ENCODE peak calls at places on chromosomes 12 and 14, in five cellular contexts. J is effector memory CD8-positive, alpha-beta T cell; A is gastrocnemius medialis; N is IMR-90; K is H4. Y is an unnamed sample.

GRCh38 chr12:3672113-3672509 is 80.8 kb downstream of the CRACR2A start:
- DNase-seq in J (no peak), N (no peak), K (no peak), A (no peak), Y (no peak)

GRCh38 chr12:128418944-128419343 is 152.0 kb downstream of the TMEM132C start:
- DNase-seq in N (no peak), J (no peak), K (no peak), A (no peak), Y (no peak)

GRCh38 chr12:110137786-110138185 is 13.6 kb downstream of the IFT81 start:
- DNase-seq in J (no peak), A (no peak), N (no peak), K (no peak), Y (no peak)

GRCh38 chr12:113231275-113232231 is 10.3 kb downstream of the TPCN1 start:
- DNase-seq in N (peak; percentile 46), J (no peak), K (peak; percentile 78), A (peak; percentile 15), Y (peak; percentile 42)

GRCh38 chr12:90062799-90063198 is 354.2 kb upstream of the ATP2B1 start:
- DNase-seq in N (no peak), K (peak; percentile 13), A (no peak), J (no peak), Y (peak; percentile 50)

GRCh38 chr12:20370001-20370381 is 1.7 kb downstream of the PDE3A start:
- DNase-seq in J (no peak), N (no peak), K (peak; percentile 3), A (peak; percentile 18), Y (no peak)

GRCh38 chr12:31007636-31008175 is 66.0 kb upstream of the DDX11 start:
- DNase-seq in N (no peak), A (no peak), K (no peak), J (no peak), Y (no peak)

GRCh38 chr12:13094349-13094748 is 9.1 kb downstream of the GSG1 start:
- DNase-seq in J (no peak), A (no peak), N (peak; percentile 70), K (no peak), Y (no peak)

GRCh38 chr12:8549381-8549780 is 8.7 kb upstream of the CLEC4E start:
- DNase-seq in N (no peak), K (no peak), J (no peak), A (no peak), Y (no peak)

GRCh38 chr14:52951730-52952481 is 1.1 kb upstream of the FERMT2 start:
- DNase-seq in K (peak; percentile 62), N (peak; percentile 80), J (no peak), A (peak; percentile 26), Y (peak; percentile 19)

GRCh38 chr12:79423560-79423959 is 267.2 kb downstream of the PAWR start:
- DNase-seq in J (no peak), A (no peak), N (no peak), K (no peak), Y (no peak)

GRCh38 chr14:82385043-82385442 is 851.4 kb upstream of the SEL1L start:
- DNase-seq in N (no peak), A (no peak), J (no peak), K (peak; percentile 18), Y (no peak)

GRCh38 chr12:90515199-90516175 is 439.5 kb downstream of the CCER1 start:
- DNase-seq in A (no peak), K (no peak), J (no peak), N (peak; percentile 56), Y (no peak)

GRCh38 chr12:32272465-32272864 is 126.9 kb upstream of the FGD4 start:
- DNase-seq in A (no peak), N (no peak), K (no peak), J (no peak), Y (no peak)

GRCh38 chr12:94025730-94026129 is 122.6 kb upstream of the PLXNC1 start:
- DNase-seq in A (no peak), K (no peak), J (no peak), N (no peak), Y (peak; percentile 30)

GRCh38 chr14:98288825-98289224 is 983.2 kb downstream of the BCL11B start:
- DNase-seq in K (no peak), A (no peak), J (no peak), N (no peak), Y (no peak)

GRCh38 chr12:53224268-53224896 is 7.6 kb downstream of the RARG start:
- DNase-seq in A (no peak), N (no peak), J (no peak), K (no peak), Y (peak; percentile 50)

GRCh38 chr12:131943876-131944275 is 5.9 kb upstream of the EP400 start:
- DNase-seq in A (no peak), K (no peak), J (no peak), N (no peak), Y (no peak)

GRCh38 chr12:116483959-116484699 is 75.1 kb upstream of the MAP1LC3B2 start:
- DNase-seq in J (no peak), K (no peak), N (no peak), A (no peak), Y (no peak)

GRCh38 chr14:54796961-54797360 is 105.7 kb downstream of the GCH1 start:
- DNase-seq in J (no peak), N (peak; percentile 81), K (no peak), A (no peak), Y (no peak)

GRCh38 chr14:85811340-85811739 is 281.4 kb downstream of the FLRT2 start:
- DNase-seq in J (no peak), A (no peak), K (no peak), N (no peak), Y (no peak)

GRCh38 chr14:88421286-88421685 is 35.8 kb downstream of the SPATA7 start:
- DNase-seq in J (no peak), K (no peak), N (peak; percentile 32), A (no peak), Y (no peak)

GRCh38 chr12:46556105-46556559 is 183.6 kb upstream of the SLC38A2 start:
- DNase-seq in N (peak; percentile 99), K (peak; percentile 74), J (no peak), A (peak; percentile 40), Y (peak; percentile 78)

GRCh38 chr14:53180272-53181221 is 27.4 kb upstream of the DDHD1 start:
- DNase-seq in J (peak; percentile 25), N (peak; percentile 32), A (no peak), K (peak; percentile 61), Y (peak; percentile 58)

GRCh38 chr14:70192915-70193314 is 4.2 kb upstream of the SLC8A3 start:
- DNase-seq in J (no peak), N (no peak), K (no peak), A (no peak), Y (no peak)

GRCh38 chr14:93103392-93104080 is 12.2 kb downstream of the ITPK1 start:
- DNase-seq in K (peak; percentile 88), A (no peak), N (no peak), J (peak; percentile 46), Y (no peak)

GRCh38 chr12:111638576-111638975 is 39.5 kb upstream of the ATXN2 start:
- DNase-seq in A (no peak), J (no peak), N (no peak), K (no peak), Y (no peak)

GRCh38 chr12:29157486-29157946 is 8.4 kb downstream of the FAR2 start:
- DNase-seq in A (no peak), J (no peak), K (no peak), N (peak; percentile 33), Y (no peak)

GRCh38 chr12:49838973-49839633 is 3.8 kb downstream of the BCDIN3D start:
- DNase-seq in N (peak; percentile 35), A (no peak), J (peak; percentile 40), K (no peak), Y (peak; percentile 67)

GRCh38 chr14:67964391-67964812 is 144.8 kb downstream of the RAD51B start:
- DNase-seq in A (no peak), J (no peak), N (peak; percentile 40), K (peak; percentile 26), Y (no peak)

GRCh38 chr14:96054661-96055060 is 15.5 kb downstream of the C14orf132 start:
- DNase-seq in K (no peak), J (no peak), A (no peak), N (no peak), Y (no peak)

GRCh38 chr12:72876092-72876491 is 603.9 kb downstream of the TRHDE start:
- DNase-seq in A (no peak), K (no peak), J (no peak), N (no peak), Y (no peak)

GRCh38 chr14:38839743-38840375 is 263.2 kb downstream of the SEC23A start:
- DNase-seq in K (no peak), N (no peak), A (no peak), J (no peak), Y (no peak)

GRCh38 chr14:81125536-81125935 is 95.2 kb downstream of the GTF2A1 start:
- DNase-seq in N (no peak), K (no peak), J (no peak), A (no peak), Y (no peak)